ENCODE peak calls at places on chromosomes 13 and 19, in six cellular contexts. One of them, this sample, is unnamed.

GRCh38 chr13:80753951-80754350 is 413.0 kb upstream of the SPRY2 start:
- DNase-seq in ascending aorta: no peak
- DNase-seq in gastrocnemius medialis: no peak
- DNase-seq in endodermal cell: no peak
- DNase-seq in BJ: no peak
- DNase-seq in right lobe of liver: no peak
- DNase-seq in this sample: no peak

GRCh38 chr19:39599116-39599515 is 3.2 kb upstream of the LGALS13 start:
- DNase-seq in BJ: no peak
- DNase-seq in ascending aorta: no peak
- DNase-seq in endodermal cell: peak
- DNase-seq in gastrocnemius medialis: no peak
- DNase-seq in right lobe of liver: no peak
- DNase-seq in this sample: no peak

GRCh38 chr13:112916296-112916695 is 52.7 kb upstream of the MCF2L start:
- DNase-seq in BJ: no peak
- DNase-seq in gastrocnemius medialis: no peak
- DNase-seq in endodermal cell: no peak
- DNase-seq in ascending aorta: no peak
- DNase-seq in right lobe of liver: no peak
- DNase-seq in this sample: no peak

GRCh38 chr19:35002037-35002535 is 2.0 kb downstream of the GRAMD1A start:
- DNase-seq in endodermal cell: peak
- DNase-seq in BJ: no peak
- DNase-seq in right lobe of liver: no peak
- DNase-seq in ascending aorta: no peak
- DNase-seq in gastrocnemius medialis: no peak
- DNase-seq in this sample: no peak

GRCh38 chr13:112209731-112210130 is 142.8 kb downstream of the SOX1 start:
- DNase-seq in gastrocnemius medialis: no peak
- DNase-seq in BJ: no peak
- DNase-seq in right lobe of liver: no peak
- DNase-seq in endodermal cell: no peak
- DNase-seq in ascending aorta: no peak
- DNase-seq in this sample: no peak

GRCh38 chr13:106986687-106987434 is 418.9 kb upstream of the ARGLU1 start:
- DNase-seq in ascending aorta: no peak
- DNase-seq in endodermal cell: no peak
- DNase-seq in gastrocnemius medialis: no peak
- DNase-seq in right lobe of liver: peak
- DNase-seq in BJ: no peak
- DNase-seq in this sample: no peak

GRCh38 chr13:97468331-97468730 is 34.4 kb downstream of the RAP2A start:
- DNase-seq in endodermal cell: no peak
- DNase-seq in gastrocnemius medialis: no peak
- DNase-seq in right lobe of liver: no peak
- DNase-seq in BJ: no peak
- DNase-seq in ascending aorta: no peak
- DNase-seq in this sample: no peak

GRCh38 chr19:55117063-55117635 is 288 bp downstream of the PPP1R12C start:
- DNase-seq in right lobe of liver: no peak
- DNase-seq in endodermal cell: peak
- DNase-seq in BJ: no peak
- DNase-seq in ascending aorta: no peak
- DNase-seq in gastrocnemius medialis: no peak
- DNase-seq in this sample: no peak

GRCh38 chr13:26656919-26657318 is 99.4 kb downstream of the WASF3 start:
- DNase-seq in gastrocnemius medialis: no peak
- DNase-seq in ascending aorta: no peak
- DNase-seq in endodermal cell: no peak
- DNase-seq in right lobe of liver: no peak
- DNase-seq in BJ: no peak
- DNase-seq in this sample: no peak

GRCh38 chr13:42561752-42562467 is 12.0 kb upstream of the TNFSF11 start:
- DNase-seq in gastrocnemius medialis: no peak
- DNase-seq in right lobe of liver: no peak
- DNase-seq in ascending aorta: no peak
- DNase-seq in BJ: no peak
- DNase-seq in endodermal cell: no peak
- DNase-seq in this sample: no peak

GRCh38 chr19:18620311-18620710 is 7.6 kb downstream of the TMEM59L start:
- DNase-seq in right lobe of liver: no peak
- DNase-seq in BJ: no peak
- DNase-seq in endodermal cell: no peak
- DNase-seq in ascending aorta: no peak
- DNase-seq in gastrocnemius medialis: no peak
- DNase-seq in this sample: no peak

GRCh38 chr19:15575406-15575805 is 39.6 kb upstream of the CYP4F8 start:
- DNase-seq in gastrocnemius medialis: no peak
- DNase-seq in BJ: no peak
- DNase-seq in right lobe of liver: peak
- DNase-seq in ascending aorta: no peak
- DNase-seq in endodermal cell: no peak
- DNase-seq in this sample: no peak

GRCh38 chr19:16226878-16227836 is 29.4 kb downstream of the AP1M1 start:
- DNase-seq in ascending aorta: no peak
- DNase-seq in right lobe of liver: no peak
- DNase-seq in endodermal cell: no peak
- DNase-seq in gastrocnemius medialis: no peak
- DNase-seq in BJ: no peak
- DNase-seq in this sample: no peak

GRCh38 chr13:98749501-98749900 is 3.0 kb downstream of the SLC15A1 start:
- DNase-seq in gastrocnemius medialis: no peak
- DNase-seq in BJ: peak
- DNase-seq in endodermal cell: no peak
- DNase-seq in right lobe of liver: no peak
- DNase-seq in ascending aorta: no peak
- DNase-seq in this sample: no peak

GRCh38 chr13:78193853-78194252 is 275.2 kb upstream of the EDNRB start:
- DNase-seq in BJ: no peak
- DNase-seq in right lobe of liver: no peak
- DNase-seq in gastrocnemius medialis: no peak
- DNase-seq in ascending aorta: no peak
- DNase-seq in endodermal cell: no peak
- DNase-seq in this sample: no peak

GRCh38 chr19:58325623-58326022 is 1.2 kb upstream of the ZSCAN22 start:
- DNase-seq in ascending aorta: no peak
- DNase-seq in endodermal cell: no peak
- DNase-seq in BJ: no peak
- DNase-seq in gastrocnemius medialis: no peak
- DNase-seq in right lobe of liver: no peak
- DNase-seq in this sample: no peak

GRCh38 chr13:30676672-30677071 is 58.7 kb upstream of the ALOX5AP start:
- DNase-seq in gastrocnemius medialis: no peak
- DNase-seq in endodermal cell: no peak
- DNase-seq in right lobe of liver: no peak
- DNase-seq in BJ: no peak
- DNase-seq in ascending aorta: no peak
- DNase-seq in this sample: no peak

GRCh38 chr19:13039211-13039789 is 44.0 kb downstream of the NFIX start:
- DNase-seq in right lobe of liver: no peak
- DNase-seq in ascending aorta: no peak
- DNase-seq in BJ: no peak
- DNase-seq in gastrocnemius medialis: no peak
- DNase-seq in endodermal cell: no peak
- DNase-seq in this sample: no peak

GRCh38 chr19:49949735-49950589 is 11.0 kb downstream of the SIGLEC11 start:
- DNase-seq in right lobe of liver: no peak
- DNase-seq in BJ: no peak
- DNase-seq in ascending aorta: no peak
- DNase-seq in gastrocnemius medialis: no peak
- DNase-seq in endodermal cell: no peak
- DNase-seq in this sample: no peak

GRCh38 chr19:56837492-56837891 is 3.0 kb downstream of the PEG3 start:
- DNase-seq in BJ: no peak
- DNase-seq in endodermal cell: no peak
- DNase-seq in ascending aorta: peak
- DNase-seq in right lobe of liver: peak
- DNase-seq in gastrocnemius medialis: peak
- DNase-seq in this sample: no peak

GRCh38 chr19:35294859-35295258 is 2.9 kb downstream of the MAG start:
- DNase-seq in BJ: no peak
- DNase-seq in endodermal cell: no peak
- DNase-seq in ascending aorta: no peak
- DNase-seq in gastrocnemius medialis: no peak
- DNase-seq in right lobe of liver: no peak
- DNase-seq in this sample: no peak

GRCh38 chr13:39894586-39894985 is 239.1 kb downstream of the COG6 start:
- DNase-seq in BJ: no peak
- DNase-seq in right lobe of liver: no peak
- DNase-seq in endodermal cell: no peak
- DNase-seq in gastrocnemius medialis: no peak
- DNase-seq in ascending aorta: no peak
- DNase-seq in this sample: no peak

GRCh38 chr13:112453207-112453829 is 77.2 kb downstream of the SPACA7 start:
- DNase-seq in right lobe of liver: no peak
- DNase-seq in ascending aorta: no peak
- DNase-seq in endodermal cell: peak
- DNase-seq in gastrocnemius medialis: no peak
- DNase-seq in BJ: no peak
- DNase-seq in this sample: no peak

GRCh38 chr19:50512999-50513745 is 541 bp downstream of the ASPDH start:
- DNase-seq in right lobe of liver: no peak
- DNase-seq in BJ: no peak
- DNase-seq in endodermal cell: peak
- DNase-seq in ascending aorta: no peak
- DNase-seq in gastrocnemius medialis: no peak
- DNase-seq in this sample: no peak

GRCh38 chr19:34155686-34156085 is 16.6 kb upstream of the LSM14A start:
- DNase-seq in BJ: no peak
- DNase-seq in gastrocnemius medialis: no peak
- DNase-seq in endodermal cell: no peak
- DNase-seq in right lobe of liver: no peak
- DNase-seq in ascending aorta: no peak
- DNase-seq in this sample: no peak

GRCh38 chr13:32535140-32535539 is 3.5 kb downstream of the N4BP2L2 start:
- DNase-seq in right lobe of liver: no peak
- DNase-seq in BJ: no peak
- DNase-seq in endodermal cell: no peak
- DNase-seq in gastrocnemius medialis: no peak
- DNase-seq in ascending aorta: no peak
- DNase-seq in this sample: no peak

GRCh38 chr13:32535748-32536147 is 2.8 kb downstream of the N4BP2L2 start:
- DNase-seq in BJ: no peak
- DNase-seq in endodermal cell: no peak
- DNase-seq in right lobe of liver: no peak
- DNase-seq in ascending aorta: no peak
- DNase-seq in gastrocnemius medialis: no peak
- DNase-seq in this sample: no peak

GRCh38 chr13:32537580-32538233 is 888 bp downstream of the N4BP2L2 start:
- DNase-seq in ascending aorta: no peak
- DNase-seq in endodermal cell: peak
- DNase-seq in right lobe of liver: peak
- DNase-seq in gastrocnemius medialis: peak
- DNase-seq in BJ: no peak
- DNase-seq in this sample: no peak

GRCh38 chr13:32538234-32538620 is 368 bp downstream of the N4BP2L2 start:
- DNase-seq in endodermal cell: no peak
- DNase-seq in ascending aorta: no peak
- DNase-seq in BJ: no peak
- DNase-seq in right lobe of liver: peak
- DNase-seq in gastrocnemius medialis: peak
- DNase-seq in this sample: no peak

GRCh38 chr13:32538621-32539246 is at the start of gene N4BP2L2:
- DNase-seq in ascending aorta: peak
- DNase-seq in right lobe of liver: peak
- DNase-seq in gastrocnemius medialis: peak
- DNase-seq in endodermal cell: peak
- DNase-seq in BJ: peak
- DNase-seq in this sample: peak
- TF ChIP-seq CTCF in ascending aorta: peak
- TF ChIP-seq CTCF in right lobe of liver: peak
- TF ChIP-seq CTCF in gastrocnemius medialis: peak
- TF ChIP-seq CTCF in endodermal cell: peak
- TF ChIP-seq CTCF in BJ: peak
- TF ChIP-seq CTCF in this sample: peak

GRCh38 chr13:101903890-101904289 is 451.4 kb downstream of the ITGBL1 start:
- DNase-seq in right lobe of liver: no peak
- DNase-seq in gastrocnemius medialis: no peak
- DNase-seq in BJ: no peak
- DNase-seq in ascending aorta: no peak
- DNase-seq in endodermal cell: no peak
- DNase-seq in this sample: no peak
- TF ChIP-seq CTCF in right lobe of liver: no peak
- TF ChIP-seq CTCF in gastrocnemius medialis: no peak
- TF ChIP-seq CTCF in BJ: no peak
- TF ChIP-seq CTCF in ascending aorta: no peak
- TF ChIP-seq CTCF in endodermal cell: no peak
- TF ChIP-seq CTCF in this sample: no peak

GRCh38 chr19:7679017-7679720 is 1.5 kb upstream of the TRAPPC5 start:
- DNase-seq in ascending aorta: no peak
- DNase-seq in endodermal cell: no peak
- DNase-seq in right lobe of liver: no peak
- DNase-seq in BJ: no peak
- DNase-seq in gastrocnemius medialis: no peak
- DNase-seq in this sample: peak

GRCh38 chr19:7682175-7682855 is 1.7 kb downstream of the TRAPPC5 start:
- DNase-seq in BJ: no peak
- DNase-seq in endodermal cell: no peak
- DNase-seq in gastrocnemius medialis: no peak
- DNase-seq in right lobe of liver: no peak
- DNase-seq in ascending aorta: no peak
- DNase-seq in this sample: no peak

GRCh38 chr19:7679771-7680605 is 645 bp upstream of the TRAPPC5 start:
- DNase-seq in endodermal cell: no peak
- DNase-seq in ascending aorta: no peak
- DNase-seq in BJ: no peak
- DNase-seq in right lobe of liver: no peak
- DNase-seq in gastrocnemius medialis: no peak
- DNase-seq in this sample: no peak

GRCh38 chr19:7680606-7681335 is at the start of gene TRAPPC5:
- DNase-seq in ascending aorta: peak
- DNase-seq in gastrocnemius medialis: peak
- DNase-seq in endodermal cell: peak
- DNase-seq in BJ: no peak
- DNase-seq in right lobe of liver: peak
- DNase-seq in this sample: peak

GRCh38 chr19:7681336-7682174 is 922 bp downstream of the TRAPPC5 start:
- DNase-seq in right lobe of liver: peak
- DNase-seq in gastrocnemius medialis: peak
- DNase-seq in endodermal cell: peak
- DNase-seq in BJ: no peak
- DNase-seq in ascending aorta: peak
- DNase-seq in this sample: peak
- TF ChIP-seq CTCF in right lobe of liver: peak
- TF ChIP-seq CTCF in gastrocnemius medialis: peak
- TF ChIP-seq CTCF in endodermal cell: peak
- TF ChIP-seq CTCF in BJ: peak
- TF ChIP-seq CTCF in ascending aorta: peak
- TF ChIP-seq CTCF in this sample: peak

DNA sequence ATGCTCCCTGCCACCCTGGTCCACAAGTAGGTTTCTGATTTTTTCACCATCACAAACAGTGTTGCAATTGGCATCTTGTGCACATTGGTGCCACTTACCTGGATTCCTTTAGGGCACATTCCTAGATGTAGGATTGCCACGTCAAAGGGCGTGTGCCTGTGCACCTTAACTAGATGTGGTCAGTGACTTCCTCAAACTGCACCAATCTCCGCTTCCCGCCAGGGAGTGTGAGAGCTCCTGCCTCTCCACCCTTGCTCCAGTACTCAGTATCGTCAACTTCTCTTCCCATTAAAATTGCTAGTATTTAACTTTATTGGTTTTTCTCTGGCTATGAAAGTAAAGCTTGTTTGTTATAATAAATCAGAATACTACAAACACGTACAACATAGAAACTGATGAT is 23.2 kb downstream of the CCNE1 start:
- DNase-seq in gastrocnemius medialis: no peak
- DNase-seq in BJ: no peak
- DNase-seq in ascending aorta: no peak
- DNase-seq in endodermal cell: no peak
- DNase-seq in right lobe of liver: no peak
- DNase-seq in this sample: no peak
- TF ChIP-seq CTCF in gastrocnemius medialis: no peak
- TF ChIP-seq CTCF in BJ: no peak
- TF ChIP-seq CTCF in ascending aorta: no peak
- TF ChIP-seq CTCF in endodermal cell: no peak
- TF ChIP-seq CTCF in right lobe of liver: no peak
- TF ChIP-seq CTCF in this sample: no peak